ENCODE peak calls at places on chromosomes 6 and 20, in five cellular contexts. O is body of pancreas, Y is colonic mucosa, H is ovary, K is left lung. R is an unnamed sample. For H3K4me1 and H3K27me3, the result is how much of the 10 kb centered on the place peaks cover.

GRCh38 chr20:36926653-36927200 is 24.8 kb downstream of the SAMHD1 start:
- DNase-seq in K (no peak), O (no peak), H (no peak), Y (no peak), R (no peak)

GRCh38 chr6:29510746-29511300 is 23.1 kb upstream of the MAS1L start:
- DNase-seq in O (no peak), K (no peak), H (no peak), Y (no peak), R (no peak)

GRCh38 chr6:235763-236360 is 56.4 kb upstream of the DUSP22 start:
- DNase-seq in Y (no peak), H (no peak), K (no peak), O (no peak), R (no peak)

GRCh38 chr20:47720636-47721427 is 64.4 kb downstream of the SULF2 start:
- DNase-seq in K (no peak), H (no peak), Y (no peak), O (no peak), R (no peak)

GRCh38 chr20:38256966-38257365 is 3.6 kb downstream of the KIAA1755 start:
- DNase-seq in K (no peak), O (no peak), H (no peak), Y (no peak), R (no peak)

GRCh38 chr6:96022225-96022624 is 6.5 kb downstream of the FUT9 start:
- DNase-seq in K (no peak), O (no peak), Y (no peak), H (no peak), R (no peak)

GRCh38 chr6:29577544-29577943 is 7.4 kb upstream of the OR2H2 start:
- DNase-seq in H (no peak), K (no peak), O (no peak), Y (no peak), R (no peak)

GRCh38 chr6:52155791-52156576 is 30.2 kb upstream of the IL17A start:
- DNase-seq in Y (no peak), K (no peak), O (no peak), H (no peak), R (peak)

GRCh38 chr6:80445752-80446151 is 339.3 kb downstream of the BCKDHB start:
- DNase-seq in K (no peak), Y (no peak), O (no peak), H (no peak), R (no peak)

GRCh38 chr6:122145246-122145645 is 254.2 kb upstream of the HSF2 start:
- DNase-seq in K (no peak), Y (no peak), H (no peak), O (no peak), R (no peak)

GRCh38 chr20:19785173-19785799 is 27.2 kb downstream of the RIN2 start:
- DNase-seq in H (no peak), O (no peak), K (no peak), Y (no peak), R (no peak)

GRCh38 chr6:2939315-2940009 is 31.9 kb downstream of the SERPINB6 start:
- DNase-seq in Y (peak), K (no peak), O (no peak), H (no peak), R (no peak)

GRCh38 chr20:18197382-18198070 is 59.9 kb downstream of the KAT14 start:
- DNase-seq in Y (no peak), K (no peak), O (no peak), H (no peak), R (no peak)

GRCh38 chr6:16961577-16961976 is 140.3 kb upstream of the STMND1 start:
- DNase-seq in O (no peak), Y (no peak), H (no peak), K (no peak), R (no peak)

GRCh38 chr6:101722481-101722880 is 329.0 kb downstream of the GRIK2 start:
- DNase-seq in Y (no peak), K (no peak), O (no peak), H (no peak), R (no peak)

GRCh38 chr20:38393259-38393658 is 41.9 kb downstream of the SNHG17 start:
- DNase-seq in H (no peak), Y (no peak), O (no peak), K (no peak), R (no peak)

GRCh38 chr6:80637312-80637711 is 530.8 kb downstream of the BCKDHB start:
- DNase-seq in H (no peak), K (no peak), Y (no peak), O (no peak), R (no peak)

GRCh38 chr20:22932236-22932635 is 102.9 kb upstream of the SSTR4 start:
- DNase-seq in O (no peak), H (no peak), K (no peak), Y (no peak), R (no peak)

GRCh38 chr6:80145921-80146320 is 39.5 kb downstream of the BCKDHB start:
- DNase-seq in H (no peak), K (no peak), O (no peak), Y (no peak), R (no peak)

GRCh38 chr6:90478278-90478677 is 108.6 kb downstream of the MAP3K7 start:
- DNase-seq in K (no peak), H (no peak), Y (no peak), O (no peak), R (no peak)

GRCh38 chr20:23049201-23049932 is at the start of gene THBD:
- DNase-seq in H (peak), K (peak), Y (peak), O (peak), R (no peak)

GRCh38 chr20:52945268-52945667 is 26.9 kb upstream of the TSHZ2 start:
- DNase-seq in H (no peak), K (no peak), O (no peak), Y (no peak), R (no peak)

GRCh38 chr6:124459268-124459667 is 503.0 kb upstream of the RNF217 start:
- DNase-seq in O (no peak), Y (no peak), H (no peak), K (no peak), R (no peak)

GRCh38 chr6:43943781-43944250 is 173.8 kb downstream of the VEGFA start:
- DNase-seq in O (no peak), H (no peak), K (no peak), Y (no peak), R (no peak)

GRCh38 chr6:167396068-167396658 is 71.3 kb downstream of the TTLL2 start:
- DNase-seq in H (no peak), K (peak), Y (no peak), O (no peak), R (no peak)
- H3K4me3 ChIP-seq in H (no peak), K (no peak), Y (no peak), O (no peak), R (no peak)

GRCh38 chr6:160812097-160812496 is 110.1 kb downstream of the PLG start:
- DNase-seq in K (no peak), Y (no peak), H (no peak), O (no peak), R (no peak)
- H3K4me1 ChIP-seq in K (under half), Y (under half), H (under half), O (under half), R (under half)

GRCh38 chr6:169224716-169225115 is 28.9 kb downstream of the THBS2 start:
- DNase-seq in Y (no peak), H (no peak), K (no peak), O (no peak), R (no peak)

GRCh38 chr6:169225131-169225576 is 28.5 kb downstream of the THBS2 start:
- DNase-seq in K (no peak), H (peak), O (no peak), Y (no peak), R (no peak)

GRCh38 chr6:169229611-169230321 is 23.9 kb downstream of the THBS2 start:
- DNase-seq in H (peak), O (no peak), Y (peak), K (no peak), R (no peak)

GRCh38 chr6:169225887-169226286 is 27.8 kb downstream of the THBS2 start:
- DNase-seq in H (peak), O (no peak), Y (no peak), K (no peak), R (no peak)

GRCh38 chr6:169227116-169227515 is 26.5 kb downstream of the THBS2 start:
- DNase-seq in K (no peak), H (peak), O (no peak), Y (no peak), R (no peak)
- H3K27me3 ChIP-seq in K (under half), H (under half), O (under half), Y (under half), R (under half)

GRCh38 chr20:57398231-57398821 is 7.1 kb downstream of the RBM38 start:
- DNase-seq in Y (peak), K (peak), H (peak), O (peak), R (no peak)
- H3K4me3 ChIP-seq in Y (no peak), K (no peak), H (peak), O (no peak), R (no peak)

GRCh38 chr20:4120921-4121321 is 105.6 kb upstream of the RNF24 start:
- DNase-seq in O (no peak), K (no peak), Y (no peak), H (no peak), R (no peak)

GRCh38 chr20:4117341-4117740 is 102.0 kb upstream of the RNF24 start:
- DNase-seq in H (no peak), O (no peak), Y (no peak), K (no peak), R (no peak)

GRCh38 chr20:4116091-4116490 is 100.7 kb upstream of the RNF24 start:
- DNase-seq in H (no peak), Y (no peak), K (no peak), O (no peak), R (no peak)

GRCh38 chr20:4119854-4120209 is 104.5 kb upstream of the RNF24 start:
- DNase-seq in O (no peak), Y (no peak), K (no peak), H (no peak), R (no peak)

GRCh38 chr20:4117867-4118266 is 102.5 kb upstream of the RNF24 start:
- DNase-seq in O (no peak), Y (no peak), K (no peak), H (no peak), R (no peak)
- H3K4me1 ChIP-seq in O (under half), Y (under half), K (under half), H (under half), R (under half)

GRCh38 chr6:111875741-111876140 is 2.5 kb upstream of the FYN start:
- DNase-seq in Y (no peak), K (no peak), H (no peak), O (no peak), R (no peak)
- H3K27me3 ChIP-seq in Y (under half), K (half or more), H (under half), O (under half), R (under half)

GRCh38 chr6:83068628-83069027 is 1.2 kb downstream of the DOP1A start:
- DNase-seq in O (no peak), K (no peak), H (no peak), Y (no peak), R (no peak)
- H3K4me3 ChIP-seq in O (no peak), K (peak), H (peak), Y (peak), R (no peak)

R was measured in iPS DF 6.9.